ENCODE peak calls at places on chromosomes 3 and 15, in five cellular contexts. A, Q, K, V and S are unnamed samples.

GRCh38 chr3:139520028-139520737 is 19.4 kb downstream of the RBP1 start:
- DNase-seq in A (peak; percentile 15), Q (no peak), K (peak; percentile 58), V (peak; percentile 51), S (peak; percentile 53)

GRCh38 chr3:12815719-12816118 is 19.2 kb downstream of the CAND2 start:
- DNase-seq in A (no peak), Q (no peak), K (no peak), V (no peak), S (no peak)

GRCh38 chr15:76204558-76204845 is 106.8 kb downstream of the ETFA start:
- DNase-seq in A (no peak), Q (no peak), K (no peak), V (no peak), S (no peak)

GRCh38 chr3:45992133-45992729 is 3.4 kb downstream of the FYCO1 start:
- DNase-seq in A (no peak), Q (no peak), K (no peak), V (no peak), S (no peak)

GRCh38 chr3:87082806-87083440 is 92.0 kb upstream of the VGLL3 start:
- DNase-seq in A (no peak), Q (no peak), K (no peak), V (peak; percentile 75), S (no peak)

GRCh38 chr3:145776782-145777408 is 384.1 kb downstream of the PLOD2 start:
- DNase-seq in A (no peak), Q (no peak), K (no peak), V (peak; percentile 73), S (no peak)

GRCh38 chr3:109372639-109373038 is 35.3 kb upstream of the DPPA4 start:
- DNase-seq in A (no peak), Q (no peak), K (no peak), V (no peak), S (no peak)

GRCh38 chr3:59425371-59425770 is 375.5 kb upstream of the CFAP20DC start:
- DNase-seq in A (no peak), Q (no peak), K (no peak), V (no peak), S (no peak)

DNA sequence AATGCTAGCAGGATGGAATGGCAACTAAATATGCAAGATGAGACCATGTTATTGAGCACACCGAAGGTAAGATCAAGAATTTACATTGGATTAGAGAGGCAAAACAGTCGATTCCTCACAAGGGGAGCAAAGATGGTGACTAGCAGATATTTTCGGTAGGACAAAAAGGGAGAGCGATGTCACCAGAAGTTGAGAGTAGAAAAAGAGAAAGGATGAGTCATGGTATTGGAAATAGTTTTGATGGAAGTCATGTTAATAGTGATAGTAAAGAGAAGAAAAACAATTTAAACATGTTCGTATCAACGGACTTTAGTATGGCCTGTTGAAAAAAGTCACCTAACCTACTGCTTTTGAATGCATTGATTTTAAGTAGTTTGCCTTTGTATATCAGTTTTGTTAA is 55.0 kb downstream of the UBE2E2 start:
- DNase-seq in A (no peak), Q (no peak), K (no peak), V (no peak), S (no peak)
- H3K4me1 ChIP-seq in A (no peaks in the 10 kb centered on the region), Q (peaks cover 16% of the 10 kb centered on the region), K (no peaks in the 10 kb centered on the region), V (no peaks in the 10 kb centered on the region), S (peaks cover 12% of the 10 kb centered on the region)

DNA sequence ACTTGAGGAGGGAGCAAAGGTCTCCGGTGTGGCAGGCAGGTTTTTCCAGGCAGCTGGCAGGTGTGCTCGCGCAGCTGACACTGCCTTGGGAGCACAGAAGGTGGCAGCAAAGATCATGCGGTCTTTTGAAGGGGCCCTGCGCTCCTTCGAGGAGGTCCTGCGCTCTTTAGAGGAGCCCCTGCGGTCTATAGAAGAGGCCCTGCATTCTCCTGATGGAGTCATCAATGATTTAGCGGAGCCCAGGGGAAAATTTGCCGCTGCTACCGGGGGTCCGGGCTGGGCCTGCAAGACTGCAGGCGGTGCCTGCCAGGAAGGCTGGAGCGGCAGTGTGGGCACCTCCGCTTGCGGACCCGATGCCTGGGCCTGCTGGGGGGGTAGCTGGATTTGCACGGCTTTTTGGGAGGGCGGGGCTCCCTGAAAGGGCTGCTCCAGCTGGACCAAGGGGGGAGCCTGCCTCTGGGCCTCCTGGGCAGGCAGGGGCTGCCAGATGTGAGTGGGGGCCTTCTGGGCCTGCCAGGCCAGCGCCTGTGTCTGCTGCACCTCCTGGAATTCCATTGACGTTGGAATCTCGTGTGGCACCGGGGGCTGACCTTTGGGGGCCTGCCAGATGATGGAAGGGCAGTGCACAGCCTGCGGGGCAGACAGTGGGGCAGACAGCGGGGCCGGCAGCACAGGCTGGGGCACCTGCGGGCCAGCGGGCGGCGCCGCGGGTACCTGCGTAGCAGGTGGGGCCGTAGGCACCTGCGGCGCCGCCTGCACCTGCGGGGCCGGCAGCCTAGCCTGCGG is 2.1 kb downstream of the MAGEL2 start:
- DNase-seq in A (peak; percentile 41), Q (no peak), K (no peak), V (no peak), S (no peak)
- TF ChIP-seq CTCF in A (peak; percentile 27), Q (no peak), K (no peak), V (no peak), S (no peak)

DNA sequence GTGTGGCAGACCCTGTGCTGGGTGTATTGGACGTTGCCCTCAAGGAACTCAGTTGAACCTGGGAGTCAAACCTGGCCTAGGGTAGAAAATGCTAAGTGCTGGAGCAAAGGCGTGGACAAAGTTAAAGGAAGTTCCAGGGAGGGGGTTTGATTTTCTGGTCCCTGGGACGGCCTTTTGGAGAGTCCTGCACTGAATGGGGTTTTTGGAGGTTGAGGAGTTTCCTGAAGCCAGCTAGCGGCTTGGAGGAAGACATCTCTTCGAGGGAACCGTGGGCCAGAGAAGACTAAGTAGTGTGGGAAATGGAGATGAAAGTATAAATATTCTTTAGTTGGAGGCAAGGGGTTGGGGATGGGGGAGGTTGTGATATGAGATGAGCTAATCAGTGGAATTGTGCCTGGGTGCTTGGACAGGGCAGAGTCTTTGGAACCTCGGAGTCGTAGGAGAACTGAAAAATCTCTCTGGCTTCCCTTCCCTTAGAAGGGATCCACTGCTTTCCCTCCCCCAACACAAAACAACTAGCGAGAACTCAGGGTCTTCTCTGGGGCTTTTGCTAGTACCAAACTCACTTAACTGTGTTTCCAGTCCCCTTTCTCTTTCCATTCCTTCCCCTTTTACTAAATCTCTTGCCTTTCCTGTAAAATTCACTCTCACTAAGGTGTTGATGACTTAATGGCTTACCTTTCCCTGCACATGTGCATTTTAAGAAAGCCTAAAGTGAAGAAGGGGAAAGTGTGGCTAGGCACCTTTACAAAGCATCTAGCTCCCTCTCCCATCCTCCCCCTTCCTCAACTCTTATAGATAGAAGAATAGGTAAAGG is 1.0 kb downstream of the LPP start:
- DNase-seq in A (peak; percentile 49), Q (no peak), K (no peak), V (no peak), S (no peak)
- H3K4me1 ChIP-seq in A (peaks cover 50% of the 10 kb centered on the region), Q (peaks cover 30% of the 10 kb centered on the region), K (no peaks in the 10 kb centered on the region), V (peaks cover 13% of the 10 kb centered on the region), S (peaks cover 66% of the 10 kb centered on the region)

GRCh38 chr3:195096053-195096452 is 174.9 kb downstream of the XXYLT1 start:
- DNase-seq in A (no peak), Q (peak; percentile 39), K (no peak), V (no peak), S (no peak)

GRCh38 chr3:195095035-195095703 is 175.8 kb downstream of the XXYLT1 start:
- DNase-seq in A (peak; percentile 49), Q (peak; percentile 64), K (no peak), V (peak; percentile 67), S (no peak)

GRCh38 chr3:195095704-195096036 is 175.3 kb downstream of the XXYLT1 start:
- DNase-seq in A (no peak), Q (no peak), K (no peak), V (no peak), S (no peak)

GRCh38 chr3:195093731-195094130 is 177.2 kb downstream of the XXYLT1 start:
- DNase-seq in A (no peak), Q (peak; percentile 53), K (no peak), V (no peak), S (no peak)

GRCh38 chr3:195094211-195094921 is 176.6 kb downstream of the XXYLT1 start:
- DNase-seq in A (peak; percentile 53), Q (peak; percentile 80), K (no peak), V (peak; percentile 37), S (no peak)
- TF ChIP-seq CTCF in A (no peak), Q (no peak), K (no peak), V (peak; percentile 12), S (no peak)

GRCh38 chr3:57007513-57008415 is 52.7 kb upstream of the SPATA12 start:
- DNase-seq in A (peak; percentile 56), Q (peak; percentile 92), K (peak; percentile 84), V (no peak), S (no peak)

GRCh38 chr3:57006048-57006709 is 54.3 kb upstream of the SPATA12 start:
- DNase-seq in A (no peak), Q (no peak), K (no peak), V (no peak), S (no peak)

GRCh38 chr3:57004154-57004730 is 56.2 kb upstream of the SPATA12 start:
- DNase-seq in A (no peak), Q (no peak), K (no peak), V (no peak), S (no peak)

GRCh38 chr3:57009367-57009766 is 51.1 kb upstream of the SPATA12 start:
- DNase-seq in A (no peak), Q (no peak), K (no peak), V (no peak), S (no peak)

GRCh38 chr3:57006949-57007419 is 53.5 kb upstream of the SPATA12 start:
- DNase-seq in A (no peak), Q (no peak), K (no peak), V (no peak), S (no peak)
- H3K4me1 ChIP-seq in A (peaks cover 3% of the 10 kb centered on the region), Q (peaks cover 23% of the 10 kb centered on the region), K (no peaks in the 10 kb centered on the region), V (no peaks in the 10 kb centered on the region), S (peaks cover 4% of the 10 kb centered on the region)

DNA sequence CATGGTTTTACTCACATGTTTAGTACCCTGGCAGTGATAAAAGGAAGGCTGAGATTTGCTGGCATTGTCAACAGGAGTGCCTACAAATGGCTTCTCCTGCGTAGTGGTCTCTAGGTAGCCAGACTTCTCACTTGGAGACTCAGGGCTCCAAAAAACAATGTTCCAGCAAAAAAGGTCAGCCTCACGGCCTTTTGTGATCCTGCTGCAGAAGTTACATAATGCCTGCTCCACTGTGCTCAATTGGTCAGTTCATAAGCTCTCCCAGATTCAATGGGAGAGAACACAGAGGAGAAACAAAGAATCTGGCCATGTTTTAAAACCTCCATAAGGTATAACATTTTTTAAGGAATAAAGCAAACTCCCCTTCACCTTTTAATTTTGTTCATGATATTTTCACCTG is 76.1 kb upstream of the CMSS1 start:
- DNase-seq in A (no peak), Q (no peak), K (no peak), V (no peak), S (no peak)
- TF ChIP-seq CTCF in A (no peak), Q (no peak), K (no peak), V (no peak), S (no peak)

DNA sequence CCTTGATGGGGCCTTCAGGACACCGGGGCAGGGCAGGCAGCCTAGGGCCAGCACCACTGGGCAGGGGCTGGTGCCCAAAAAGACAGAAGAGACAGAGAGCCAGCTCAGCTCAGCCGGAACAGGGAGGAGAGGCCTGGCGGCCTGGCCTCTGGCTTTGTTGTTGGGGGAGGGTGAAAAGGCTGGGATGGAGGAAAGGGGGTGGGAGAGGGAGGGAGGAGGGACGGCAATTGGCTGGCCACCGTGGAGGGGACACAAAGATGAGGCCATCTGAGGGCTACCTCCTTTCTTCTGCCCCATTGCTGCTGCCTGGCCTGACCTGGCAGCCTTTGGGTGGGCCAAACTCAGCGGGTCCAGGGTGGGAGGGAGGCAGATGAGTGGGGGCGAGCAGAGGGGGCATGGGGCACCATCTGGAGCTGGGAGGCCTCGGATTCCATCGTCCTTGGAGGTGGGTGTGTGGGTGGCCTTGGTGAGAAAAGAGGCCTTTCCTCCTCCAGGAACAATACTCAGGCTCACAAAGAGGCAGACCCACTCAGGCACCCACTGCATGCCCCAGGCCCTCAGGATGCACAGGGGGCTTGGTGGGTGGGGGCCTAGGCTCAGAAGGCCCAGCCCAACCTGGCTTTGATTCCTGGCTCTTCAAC is 9.3 kb downstream of the EFCC1 start:
- DNase-seq in A (no peak), Q (peak; percentile 51), K (no peak), V (no peak), S (no peak)
- H3K4me1 ChIP-seq in A (no peaks in the 10 kb centered on the region), Q (no peaks in the 10 kb centered on the region), K (no peaks in the 10 kb centered on the region), V (no peaks in the 10 kb centered on the region), S (no peaks in the 10 kb centered on the region)